ENCODE peak calls at places on chromosomes 4 and X, in five cellular contexts. S is AG04450, P is fibroblast of lung, V is K562, A is cardiac muscle cell. I is an unnamed sample.

GRCh38 chrX:136086521-136086920 is 60.8 kb upstream of the FHL1 start:
- DNase-seq in S (no peak), P (peak; percentile 53), V (no peak), A (no peak), I (no peak)

GRCh38 chr4:102104278-102104677 is 241.0 kb downstream of the SLC39A8 start:
- DNase-seq in S (no peak), P (peak; percentile 54), V (no peak), A (no peak), I (no peak)

GRCh38 chr4:153420361-153420760 is 45.8 kb upstream of the TMEM131L start:
- DNase-seq in S (no peak), P (peak; percentile 54), V (no peak), A (no peak), I (no peak)

GRCh38 chr4:137674066-137674465 is 141.8 kb upstream of the PCDH18 start:
- DNase-seq in S (no peak), P (peak; percentile 84), V (no peak), A (no peak), I (no peak)

GRCh38 chrX:349702-350101 is 31.1 kb upstream of the GTPBP6 start:
- DNase-seq in S (no peak), P (no peak), V (no peak), A (no peak), I (no peak)

GRCh38 chrX:124347242-124347641 is 879 bp downstream of the SH2D1A start:
- DNase-seq in S (no peak), P (no peak), V (no peak), A (no peak), I (no peak)

GRCh38 chrX:100263650-100264049 is 146.4 kb downstream of the PCDH19 start:
- DNase-seq in S (no peak), P (no peak), V (no peak), A (no peak), I (no peak)

GRCh38 chrX:8738588-8739189 is 6.8 kb upstream of the ANOS1 start:
- DNase-seq in S (no peak), P (no peak), V (peak; percentile 10), A (peak; percentile 83), I (peak; percentile 50)

GRCh38 chr4:87309625-87310024 is 13.1 kb downstream of the HSD17B13 start:
- DNase-seq in S (no peak), P (no peak), V (no peak), A (no peak), I (no peak)

GRCh38 chr4:27381806-27382205 is 521.2 kb downstream of the STIM2 start:
- DNase-seq in S (no peak), P (peak; percentile 34), V (no peak), A (no peak), I (no peak)

GRCh38 chr4:161555689-161556660 is 607.8 kb downstream of the FSTL5 start:
- DNase-seq in S (peak; percentile 10), P (peak; percentile 78), V (no peak), A (no peak), I (no peak)

GRCh38 chrX:134608153-134608552 is 50.1 kb downstream of the PLAC1 start:
- DNase-seq in S (no peak), P (no peak), V (no peak), A (no peak), I (no peak)

GRCh38 chr4:185255868-185256267 is 46.5 kb downstream of the SNX25 start:
- DNase-seq in S (no peak), P (no peak), V (no peak), A (no peak), I (no peak)

GRCh38 chrX:154750301-154751120 is at the start of gene GAB3:
- DNase-seq in S (no peak), P (no peak), V (no peak), A (peak; percentile 77), I (peak; percentile 23)

GRCh38 chr4:82780398-82781231 is 18.0 kb downstream of the SCD5 start:
- DNase-seq in S (no peak), P (peak; percentile 73), V (no peak), A (peak; percentile 57), I (no peak)

GRCh38 chr4:93646225-93646930 is 182.2 kb upstream of the ATOH1 start:
- DNase-seq in S (no peak), P (no peak), V (no peak), A (no peak), I (no peak)

GRCh38 chr4:46781434-46782092 is 127.5 kb downstream of the COX7B2 start:
- DNase-seq in S (no peak), P (no peak), V (no peak), A (no peak), I (no peak)

GRCh38 chrX:39815621-39816020 is 282.1 kb downstream of the BCOR start:
- DNase-seq in S (no peak), P (peak; percentile 24), V (peak; percentile 23), A (no peak), I (no peak)

GRCh38 chr4:75723117-75723801 is 1.1 kb upstream of the USO1 start:
- DNase-seq in S (no peak), P (peak; percentile 72), V (no peak), A (no peak), I (no peak)

GRCh38 chrX:44974462-44974861 is 101.5 kb downstream of the KDM6A start:
- DNase-seq in S (no peak), P (peak; percentile 68), V (no peak), A (no peak), I (no peak)

GRCh38 chr4:167903291-167903721 is 189.0 kb upstream of the ANXA10 start:
- DNase-seq in S (no peak), P (peak; percentile 62), V (no peak), A (no peak), I (no peak)

GRCh38 chrX:20205927-20206708 is 60.6 kb downstream of the RPS6KA3 start:
- DNase-seq in S (no peak), P (no peak), V (no peak), A (no peak), I (no peak)
- TF ChIP-seq CTCF in S (no peak), P (no peak), V (no peak), A (no peak), I (no peak)

GRCh38 chrX:141468940-141469339 is 115.6 kb downstream of the SPANXA1 start:
- DNase-seq in S (no peak), P (peak; percentile 81), V (no peak), A (no peak), I (no peak)

GRCh38 chrX:141467442-141467841 is 117.1 kb downstream of the SPANXA1 start:
- DNase-seq in S (no peak), P (no peak), V (peak; percentile 4), A (peak; percentile 1), I (no peak)

DNA sequence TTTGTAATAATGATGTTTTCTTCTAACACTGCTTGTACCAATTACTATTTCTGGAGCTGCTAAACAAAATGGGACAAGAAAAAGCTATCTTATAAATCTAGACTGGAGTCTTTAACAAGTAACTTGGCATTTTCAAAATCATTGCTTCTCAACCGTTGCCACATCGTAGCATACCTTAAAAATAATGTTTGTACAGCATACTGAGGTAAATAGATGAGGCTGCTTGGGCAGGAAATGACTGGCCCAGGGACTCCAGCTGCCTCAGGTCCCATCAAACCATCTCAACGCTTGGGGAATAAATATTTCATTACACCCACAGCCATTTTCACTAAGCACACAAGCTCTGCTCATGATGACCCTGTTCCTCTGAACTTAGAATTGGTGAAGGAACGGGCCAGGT is 115.1 kb downstream of the SPANXA1 start:
- DNase-seq in S (no peak), P (peak; percentile 33), V (no peak), A (no peak), I (no peak)
- TF ChIP-seq CTCF in S (no peak), P (no peak), V (no peak), A (no peak), I (no peak)

DNA sequence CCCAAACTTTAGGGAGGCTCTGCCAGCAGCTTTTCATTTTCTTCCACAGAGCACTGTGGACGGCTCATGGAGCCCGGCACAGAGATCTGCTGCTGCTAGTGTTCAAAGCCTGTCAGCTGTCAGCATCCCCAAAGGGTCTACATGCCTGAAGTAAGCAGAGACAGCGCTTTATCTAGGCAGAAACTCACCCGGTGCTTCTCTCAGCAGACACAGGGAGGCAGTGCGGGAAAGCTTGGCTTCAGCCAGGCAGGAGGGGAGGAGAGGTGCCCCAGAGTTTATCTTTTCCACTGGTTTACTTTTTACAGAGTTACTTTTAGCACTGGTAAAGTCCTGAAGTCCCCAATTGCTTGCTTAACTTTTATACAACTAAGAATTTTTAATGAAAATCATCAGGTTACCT is 339.3 kb downstream of the NKX6-1 start:
- DNase-seq in S (no peak), P (peak; percentile 3), V (no peak), A (peak; percentile 83), I (peak; percentile 43)
- TF ChIP-seq CTCF in S (no peak), P (no peak), V (peak; percentile 31), A (no peak), I (no peak)

DNA sequence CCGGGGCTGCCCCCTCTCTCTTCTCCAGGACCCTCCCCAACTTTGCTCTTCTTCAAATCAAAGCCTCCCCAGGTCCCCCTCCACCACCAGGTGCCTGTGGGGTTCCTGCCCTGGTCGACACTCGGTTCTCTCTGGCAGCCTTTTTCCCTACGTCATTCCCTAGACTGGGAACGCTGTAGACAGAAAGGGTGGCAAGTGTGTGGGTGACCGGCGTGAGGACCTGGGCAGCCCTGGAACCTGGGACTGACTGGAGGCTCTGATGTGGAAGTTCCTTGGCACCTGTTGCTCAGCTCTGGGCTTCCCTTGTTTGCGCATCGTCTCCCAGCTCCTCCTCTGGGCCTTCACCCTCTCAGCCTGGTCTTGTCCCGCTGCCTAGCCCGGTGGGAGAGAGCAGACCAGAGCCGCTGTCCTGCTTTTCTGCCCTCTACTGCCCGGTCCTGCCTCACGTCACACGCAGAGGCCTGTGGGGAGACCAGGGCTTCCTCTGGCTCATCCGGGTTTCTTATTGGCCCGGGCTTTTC is 1.3 kb downstream of the TACC3 start:
- DNase-seq in S (no peak), P (no peak), V (no peak), A (no peak), I (no peak)
- TF ChIP-seq CTCF in S (no peak), P (no peak), V (no peak), A (no peak), I (no peak)

DNA sequence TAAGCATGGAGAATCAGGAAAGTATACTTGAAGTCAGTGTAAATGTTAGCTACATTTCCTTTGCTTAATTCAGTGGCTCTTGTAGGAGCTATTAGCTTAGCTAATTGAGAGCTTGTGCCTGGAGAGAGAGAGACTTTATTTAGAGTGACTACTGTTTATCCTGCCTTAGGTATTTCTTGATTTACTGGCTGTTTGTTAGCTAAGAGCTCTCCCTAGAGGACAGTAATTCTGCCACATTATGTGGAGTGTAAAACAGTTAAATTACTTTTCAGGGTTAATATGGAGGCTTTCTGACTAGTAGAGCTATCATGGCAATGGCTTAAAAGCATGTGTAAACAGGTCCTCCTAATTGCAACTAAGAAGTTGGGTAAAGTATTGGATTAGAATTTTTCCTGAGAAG is 306.5 kb upstream of the TECRL start:
- DNase-seq in S (no peak), P (no peak), V (no peak), A (no peak), I (no peak)
- TF ChIP-seq CTCF in S (no peak), P (no peak), V (no peak), A (no peak), I (no peak)